ENCODE peak calls at places on chromosomes 1 and 21, in six cellular contexts. D is DND-41; E is left ventricle myocardium inferior; Z is CD8-positive, alpha-beta T cell; R is type B pancreatic cell; W is nephron progenitor cell. L is an unnamed sample.

GRCh38 chr21:27077501-27077900 is 110.6 kb upstream of the ADAMTS5 start:
- DNase-seq in D (no peak), E (no peak), Z (no peak), R (no peak), W (no peak), L (no peak)

GRCh38 chr21:36076878-36077658 is 7.2 kb downstream of the CBR1 start:
- DNase-seq in D (no peak), E (no peak), Z (no peak), R (no peak), W (no peak), L (no peak)

GRCh38 chr1:160640359-160641123 is 6.3 kb downstream of the SLAMF1 start:
- DNase-seq in D (no peak), E (no peak), Z (no peak), R (no peak), W (no peak), L (no peak)

GRCh38 chr1:201916649-201917249 is 28.1 kb downstream of the SHISA4 start:
- DNase-seq in D (no peak), E (peak; percentile 41), Z (no peak), R (no peak), W (peak; percentile 57), L (no peak)

GRCh38 chr1:201709564-201710295 is 119.2 kb upstream of the IPO9 start:
- DNase-seq in D (peak; percentile 67), E (peak; percentile 80), Z (peak; percentile 58), R (no peak), W (peak; percentile 81), L (peak; percentile 62)

GRCh38 chr1:29563571-29563970 is 327.2 kb downstream of the PTPRU start:
- DNase-seq in D (no peak), E (no peak), Z (no peak), R (no peak), W (no peak), L (no peak)

GRCh38 chr1:150562384-150563339 is 13.5 kb downstream of the ADAMTSL4 start:
- DNase-seq in D (peak; percentile 65), E (no peak), Z (peak; percentile 80), R (no peak), W (peak; percentile 50), L (no peak)

GRCh38 chr1:225737179-225737578 is 40.4 kb upstream of the SRP9 start:
- DNase-seq in D (no peak), E (no peak), Z (no peak), R (no peak), W (no peak), L (no peak)

GRCh38 chr21:37700641-37701202 is 215.5 kb downstream of the KCNJ6 start:
- DNase-seq in D (peak; percentile 30), E (no peak), Z (no peak), R (no peak), W (peak; percentile 67), L (peak; percentile 41)

GRCh38 chr1:160400646-160401486 is 502 bp downstream of the VANGL2 start:
- DNase-seq in D (peak; percentile 56), E (no peak), Z (no peak), R (no peak), W (peak; percentile 68), L (no peak)

GRCh38 chr1:152347116-152347728 is 12.6 kb downstream of the FLG2 start:
- DNase-seq in D (peak; percentile 56), E (no peak), Z (peak; percentile 46), R (no peak), W (peak; percentile 26), L (no peak)

GRCh38 chr1:241779897-241780296 is 68.1 kb upstream of the EXO1 start:
- DNase-seq in D (no peak), E (no peak), Z (no peak), R (no peak), W (no peak), L (no peak)

GRCh38 chr1:234478481-234479309 is at the start of gene TARBP1:
- DNase-seq in D (peak; percentile 83), E (peak; percentile 72), Z (peak; percentile 70), R (peak; percentile 83), W (peak; percentile 77), L (peak; percentile 67)

GRCh38 chr1:204726478-204726877 is 40.9 kb upstream of the LRRN2 start:
- DNase-seq in D (no peak), E (no peak), Z (no peak), R (no peak), W (no peak), L (no peak)

GRCh38 chr1:181038399-181038873 is 4.7 kb downstream of the MR1 start:
- DNase-seq in D (peak; percentile 68), E (no peak), Z (peak; percentile 55), R (no peak), W (peak; percentile 53), L (peak; percentile 53)

GRCh38 chr1:235369802-235370201 is 2.6 kb downstream of the TBCE start:
- DNase-seq in D (no peak), E (no peak), Z (no peak), R (no peak), W (no peak), L (no peak)

GRCh38 chr1:182299728-182300581 is 91.6 kb downstream of the GLUL start:
- DNase-seq in D (peak; percentile 89), E (peak; percentile 67), Z (no peak), R (no peak), W (no peak), L (no peak)

GRCh38 chr1:238991730-238992490 is 394.5 kb upstream of the CHRM3 start:
- DNase-seq in D (no peak), E (no peak), Z (no peak), R (no peak), W (no peak), L (no peak)

GRCh38 chr1:237232501-237232900 is 190.5 kb downstream of the RYR2 start:
- DNase-seq in D (no peak), E (no peak), Z (no peak), R (no peak), W (no peak), L (no peak)

GRCh38 chr1:2975466-2976179 is 45.6 kb upstream of the ACTRT2 start:
- DNase-seq in D (no peak), E (no peak), Z (no peak), R (peak; percentile 67), W (no peak), L (no peak)

GRCh38 chr1:207981976-207982375 is 71.1 kb upstream of the CD34 start:
- DNase-seq in D (peak; percentile 18), E (no peak), Z (no peak), R (peak; percentile 34), W (peak; percentile 41), L (no peak)

DNA sequence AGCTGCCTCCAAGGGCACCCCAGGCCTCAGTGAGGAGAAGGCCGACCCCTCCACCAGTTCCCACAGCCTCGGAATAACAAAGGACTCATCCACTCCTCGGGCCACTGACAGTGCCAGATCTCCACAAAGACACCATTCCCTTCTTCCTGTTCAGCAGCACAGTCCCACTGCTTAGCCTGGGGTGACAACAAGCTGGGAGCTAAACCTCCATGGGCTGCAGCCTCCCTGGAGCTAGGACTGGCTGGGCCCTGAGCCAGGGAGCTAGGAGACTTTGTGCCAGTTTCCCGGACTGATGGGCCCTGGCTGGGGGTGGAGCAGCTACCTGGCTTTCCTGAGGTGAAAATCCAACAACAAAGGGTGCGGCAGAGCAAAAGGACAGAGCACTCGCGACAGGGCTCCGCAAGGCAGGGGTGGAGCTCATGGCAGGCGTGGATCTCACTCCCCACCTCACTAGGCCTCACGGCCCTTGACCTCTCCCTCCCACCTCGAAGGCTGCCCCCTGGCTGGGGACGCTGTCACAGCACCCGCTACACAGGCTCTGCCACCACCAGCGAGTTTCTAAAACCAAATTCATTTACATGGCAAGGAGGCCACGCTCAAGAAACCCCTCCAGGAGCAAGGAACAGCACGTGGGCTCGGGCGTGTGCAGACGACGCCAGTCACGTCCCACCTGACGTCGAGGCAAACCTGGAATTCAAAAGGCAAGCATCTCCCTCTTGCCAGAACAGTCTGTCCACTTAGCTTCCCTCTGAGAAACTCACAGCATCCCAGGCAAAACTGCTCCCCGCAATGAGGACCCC is 13.8 kb downstream of the SLC35E2B start:
- DNase-seq in D (no peak), E (no peak), Z (peak; percentile 61), R (no peak), W (no peak), L (no peak)
- TF ChIP-seq CTCF in D (no peak), E (no peak), Z (peak; percentile 57), R (no peak), W (no peak), L (no peak)

GRCh38 chr1:222023025-222023424 is 281.1 kb upstream of the DUSP10 start:
- DNase-seq in D (no peak), E (no peak), Z (no peak), R (no peak), W (no peak), L (no peak)

GRCh38 chr1:222018051-222018450 is 276.2 kb upstream of the DUSP10 start:
- DNase-seq in D (no peak), E (no peak), Z (no peak), R (no peak), W (no peak), L (peak; percentile 22)

GRCh38 chr1:222019029-222019428 is 277.1 kb upstream of the DUSP10 start:
- DNase-seq in D (no peak), E (no peak), Z (no peak), R (no peak), W (no peak), L (no peak)

GRCh38 chr1:222020553-222020952 is 278.7 kb upstream of the DUSP10 start:
- DNase-seq in D (no peak), E (no peak), Z (no peak), R (no peak), W (no peak), L (no peak)

GRCh38 chr1:222021124-222021523 is 279.2 kb upstream of the DUSP10 start:
- DNase-seq in D (no peak), E (no peak), Z (no peak), R (no peak), W (no peak), L (no peak)
- TF ChIP-seq CTCF in D (no peak), E (no peak), Z (no peak), R (no peak), W (no peak), L (no peak)

DNA sequence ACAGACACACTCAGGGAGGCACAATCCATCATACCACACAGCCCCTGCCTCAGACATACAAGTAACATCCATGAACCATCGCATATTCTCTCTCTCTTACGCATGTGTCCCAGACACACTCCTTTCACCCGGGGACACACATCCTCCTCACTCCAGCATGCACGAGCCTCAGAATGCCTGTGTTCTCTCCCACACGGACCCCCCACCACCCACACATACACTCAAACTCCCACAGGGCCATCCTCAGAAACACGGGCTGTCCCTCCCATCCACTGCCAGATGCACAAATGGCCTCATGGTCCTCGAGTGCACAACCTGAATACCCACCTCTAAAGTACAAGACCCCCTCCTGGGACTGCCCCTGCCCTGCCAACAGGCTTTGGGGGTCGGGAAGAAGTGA is 2.2 kb upstream of the C1QC start:
- DNase-seq in D (no peak), E (no peak), Z (no peak), R (no peak), W (no peak), L (no peak)
- TF ChIP-seq CTCF in D (no peak), E (no peak), Z (no peak), R (no peak), W (no peak), L (no peak)

DNA sequence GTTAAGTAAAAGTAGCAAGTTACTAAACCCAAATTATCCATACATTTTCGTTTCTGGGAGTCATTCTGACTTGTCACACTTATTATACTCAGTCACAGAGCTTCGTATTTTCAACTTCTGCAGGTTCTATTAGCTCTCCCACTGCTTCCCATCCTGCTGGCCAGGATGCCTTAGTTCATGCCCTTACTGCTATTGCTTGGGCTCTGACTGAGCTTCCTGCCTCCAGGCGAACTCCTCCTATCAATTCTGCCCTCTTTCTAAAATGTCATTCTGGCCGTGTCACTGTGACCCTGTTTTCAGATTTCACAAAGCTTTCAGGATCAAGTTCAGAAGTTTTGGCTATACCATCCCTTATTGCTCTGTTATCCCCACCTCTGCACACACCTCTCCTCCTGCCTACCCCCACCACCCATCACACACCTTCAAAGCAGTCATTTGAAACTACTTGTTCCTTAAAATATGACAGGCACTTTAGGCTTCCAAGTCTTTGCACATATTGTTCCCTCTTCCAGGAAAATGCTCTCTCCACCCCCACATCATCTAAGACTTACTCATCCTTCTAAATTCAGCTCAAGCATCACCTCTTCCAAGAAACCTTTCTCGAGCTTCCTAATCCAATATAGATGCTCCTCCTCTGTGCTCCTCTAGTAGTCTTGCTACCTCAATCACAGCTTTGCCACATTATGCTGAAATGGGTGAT is 278.0 kb downstream of the BRINP2 start:
- DNase-seq in D (no peak), E (no peak), Z (no peak), R (no peak), W (no peak), L (no peak)
- TF ChIP-seq CTCF in D (no peak), E (no peak), Z (no peak), R (no peak), W (no peak), L (no peak)